ENCODE peak calls at places on chromosomes 11 and 22, in ten cellular contexts. Q is esophagus muscularis mucosa, K is K562, M is transverse colon, J is GM12878, S is sigmoid colon, A is upper lobe of left lung, D is HepG2, F is H1, O is suprapubic skin. P is an unnamed sample.

GRCh38 chr11:110373061-110373702 is 56.6 kb upstream of the FDX1 start:
- DNase-seq in Q (no peak), J (peak), M (no peak), S (no peak), A (no peak), K (no peak), O (no peak), D (no peak), F (no peak), P (no peak)

GRCh38 chr11:472272-472671 is 22.2 kb downstream of the PTDSS2 start:
- DNase-seq in J (no peak), A (no peak), O (no peak), Q (no peak), F (peak), M (no peak), S (no peak), K (no peak), D (no peak), P (no peak)

GRCh38 chr22:29663230-29663826 is 56.5 kb upstream of the CABP7 start:
- DNase-seq in M (no peak), A (no peak), J (no peak), S (no peak), F (no peak), Q (no peak), O (no peak), K (no peak), D (no peak), P (no peak)

GRCh38 chr11:110621826-110622225 is 90.4 kb downstream of the ARHGAP20 start:
- DNase-seq in D (no peak), Q (no peak), F (no peak), M (no peak), J (no peak), K (no peak), S (no peak), A (no peak), O (no peak), P (no peak)

GRCh38 chr11:31812392-31813241 is 1.5 kb upstream of the PAX6 start:
- DNase-seq in J (no peak), M (no peak), F (peak), Q (no peak), K (no peak), D (peak), A (no peak), S (no peak), O (no peak), P (no peak)

GRCh38 chr22:25402501-25403283 is 161.8 kb upstream of the GRK3 start:
- DNase-seq in O (no peak), D (peak), K (no peak), F (no peak), S (peak), M (peak), A (no peak), Q (no peak), J (no peak), P (no peak)

GRCh38 chr22:37806409-37807338 is 1.1 kb upstream of the GCAT start:
- DNase-seq in D (peak), A (peak), O (no peak), M (no peak), F (no peak), S (peak), Q (no peak), K (no peak), J (no peak), P (peak)

GRCh38 chr11:63146586-63146985 is 2.6 kb upstream of the SLC22A24 start:
- DNase-seq in J (no peak), K (no peak), Q (no peak), S (no peak), A (no peak), O (no peak), F (no peak), D (no peak), M (no peak), P (no peak)

GRCh38 chr22:35541254-35541748 is 670 bp downstream of the RASD2 start:
- DNase-seq in A (no peak), O (no peak), M (peak), K (no peak), F (peak), S (no peak), J (no peak), D (no peak), Q (no peak), P (peak)

GRCh38 chr11:2376751-2377451 is at the start of gene CD81:
- DNase-seq in S (no peak), O (peak), A (peak), J (no peak), D (no peak), K (peak), Q (no peak), F (peak), M (no peak), P (peak)

GRCh38 chr11:36492724-36493304 is 17.3 kb downstream of the TRAF6 start:
- DNase-seq in M (no peak), O (no peak), A (no peak), D (peak), S (no peak), J (no peak), Q (no peak), F (no peak), K (peak), P (no peak)

GRCh38 chr11:127825185-127825584 is 762.2 kb downstream of the ETS1 start:
- DNase-seq in F (no peak), M (no peak), S (no peak), D (no peak), K (no peak), Q (no peak), O (no peak), J (no peak), A (no peak), P (no peak)

GRCh38 chr11:103418014-103418413 is 308.8 kb downstream of the DYNC2H1 start:
- DNase-seq in A (no peak), O (no peak), S (no peak), J (no peak), M (no peak), Q (no peak), D (no peak), F (no peak), K (no peak), P (no peak)

GRCh38 chr11:132999031-132999430 is 533.3 kb downstream of the OPCML start:
- DNase-seq in Q (no peak), M (no peak), A (no peak), S (no peak), D (no peak), O (no peak), J (no peak), K (no peak), F (no peak), P (no peak)

GRCh38 chr11:14078941-14079522 is 116.5 kb downstream of the SPON1 start:
- DNase-seq in K (no peak), J (no peak), S (no peak), D (no peak), M (no peak), O (no peak), F (no peak), Q (no peak), A (no peak), P (no peak)

GRCh38 chr11:78030429-78031325 is 7.6 kb upstream of the KCTD14 start:
- DNase-seq in M (peak), D (peak), K (no peak), S (peak), F (no peak), O (no peak), J (no peak), Q (no peak), A (peak), P (peak)

GRCh38 chr11:46363031-46363407 is 15.8 kb downstream of the DGKZ start:
- DNase-seq in A (peak), D (no peak), O (no peak), K (no peak), M (no peak), J (no peak), S (no peak), F (no peak), Q (no peak), P (peak)
- TF ChIP-seq EP300 in A (no peak), D (no peak), O (no peak), K (no peak), M (no peak), J (no peak), S (no peak), F (no peak), Q (no peak), P (no peak)

GRCh38 chr11:65478411-65479183 is 20.2 kb upstream of the MALAT1 start:
- DNase-seq in K (peak), F (no peak), J (no peak), O (peak), S (peak), Q (no peak), A (no peak), D (no peak), M (peak), P (peak)
- TF ChIP-seq POLR2A in K (peak), F (no peak), J (no peak), O (no peak), S (no peak), Q (peak), A (peak), D (no peak), M (no peak), P (no peak)

GRCh38 chr22:44550666-44551491 is 52.8 kb upstream of the RTL6 start:
- DNase-seq in D (no peak), A (peak), M (peak), J (peak), S (peak), Q (no peak), F (no peak), O (peak), K (no peak), P (peak)
- TF ChIP-seq POLR2AphosphoS5 in D (no peak), A (no peak), M (peak), J (no peak), S (peak), Q (peak), F (no peak), O (no peak), K (no peak), P (no peak)

GRCh38 chr22:33007485-33007884 is 50.7 kb downstream of the SYN3 start:
- DNase-seq in Q (peak), S (no peak), O (no peak), M (no peak), D (no peak), K (no peak), J (no peak), F (peak), A (no peak), P (no peak)
- TF ChIP-seq EP300 in Q (no peak), S (no peak), O (no peak), M (no peak), D (no peak), K (no peak), J (no peak), F (no peak), A (no peak), P (no peak)

GRCh38 chr11:8910662-8911039 is 338 bp upstream of the AKIP1 start:
- DNase-seq in Q (no peak), S (no peak), D (no peak), A (no peak), K (no peak), J (no peak), O (no peak), M (no peak), F (no peak), P (no peak)

GRCh38 chr11:8908099-8908498 is 2.9 kb upstream of the AKIP1 start:
- DNase-seq in J (no peak), O (no peak), M (no peak), D (no peak), A (no peak), K (no peak), Q (no peak), S (no peak), F (no peak), P (no peak)

GRCh38 chr11:8914661-8915018 is 3.7 kb downstream of the AKIP1 start:
- DNase-seq in K (no peak), Q (no peak), A (no peak), M (no peak), D (no peak), S (no peak), F (no peak), O (no peak), J (no peak), P (no peak)

GRCh38 chr11:8913961-8914660 is 3.1 kb downstream of the AKIP1 start:
- DNase-seq in S (no peak), M (peak), A (no peak), O (no peak), F (peak), J (no peak), K (peak), Q (no peak), D (peak), P (no peak)

GRCh38 chr11:8911040-8911823 is at the start of gene AKIP1:
- DNase-seq in S (peak), Q (peak), F (peak), A (peak), O (peak), K (peak), D (peak), J (peak), M (peak), P (peak)
- TF ChIP-seq POLR2A in S (peak), Q (peak), F (peak), A (peak), O (no peak), K (peak), D (peak), J (peak), M (peak), P (no peak)

GRCh38 chr11:33455827-33456226 is 198.6 kb downstream of the HIPK3 start:
- DNase-seq in S (no peak), Q (no peak), D (no peak), O (no peak), J (no peak), M (no peak), F (no peak), A (no peak), K (no peak), P (no peak)
- TF ChIP-seq POLR2AphosphoS5 in S (no peak), Q (no peak), D (no peak), O (no peak), J (no peak), M (no peak), F (no peak), A (no peak), K (no peak), P (no peak)

GRCh38 chr22:46024136-46024840 is 47.3 kb upstream of the WNT7B start:
- DNase-seq in M (no peak), D (no peak), Q (no peak), O (peak), J (no peak), S (peak), A (peak), F (no peak), K (no peak), P (no peak)
- TF ChIP-seq EP300 in M (no peak), D (no peak), Q (no peak), O (no peak), J (no peak), S (no peak), A (no peak), F (no peak), K (no peak), P (no peak)

GRCh38 chr11:67507242-67507890 is 596 bp downstream of the CDK2AP2 start:
- DNase-seq in J (no peak), A (peak), F (no peak), O (no peak), M (peak), Q (no peak), S (peak), D (no peak), K (peak), P (peak)

GRCh38 chr11:67506426-67507032 is 1.4 kb upstream of the PITPNM1 start:
- DNase-seq in D (no peak), A (no peak), O (peak), M (peak), Q (no peak), F (no peak), S (peak), K (no peak), J (no peak), P (peak)

GRCh38 chr11:67504023-67504949 is 877 bp downstream of the PITPNM1 start:
- DNase-seq in Q (no peak), S (no peak), F (peak), D (no peak), O (no peak), K (peak), M (peak), A (no peak), J (no peak), P (no peak)

GRCh38 chr11:67504950-67505561 is at the start of gene PITPNM1:
- DNase-seq in D (peak), J (no peak), M (peak), A (peak), S (peak), Q (no peak), O (peak), F (peak), K (peak), P (peak)

GRCh38 chr11:67505605-67506396 is 638 bp upstream of the PITPNM1 start:
- DNase-seq in K (peak), A (peak), F (peak), Q (peak), J (peak), M (peak), O (peak), D (peak), S (peak), P (peak)
- TF ChIP-seq POLR2A in K (no peak), A (peak), F (no peak), Q (no peak), J (peak), M (peak), O (no peak), D (no peak), S (peak), P (peak)

GRCh38 chr22:19799322-19800190 is 39.0 kb downstream of the TBX1 start:
- DNase-seq in O (peak), D (no peak), F (no peak), K (no peak), Q (no peak), A (no peak), M (no peak), S (peak), J (no peak), P (no peak)
- TF ChIP-seq POLR2AphosphoS5 in O (peak), D (no peak), F (no peak), K (no peak), Q (peak), A (no peak), M (no peak), S (no peak), J (no peak), P (no peak)

DNA sequence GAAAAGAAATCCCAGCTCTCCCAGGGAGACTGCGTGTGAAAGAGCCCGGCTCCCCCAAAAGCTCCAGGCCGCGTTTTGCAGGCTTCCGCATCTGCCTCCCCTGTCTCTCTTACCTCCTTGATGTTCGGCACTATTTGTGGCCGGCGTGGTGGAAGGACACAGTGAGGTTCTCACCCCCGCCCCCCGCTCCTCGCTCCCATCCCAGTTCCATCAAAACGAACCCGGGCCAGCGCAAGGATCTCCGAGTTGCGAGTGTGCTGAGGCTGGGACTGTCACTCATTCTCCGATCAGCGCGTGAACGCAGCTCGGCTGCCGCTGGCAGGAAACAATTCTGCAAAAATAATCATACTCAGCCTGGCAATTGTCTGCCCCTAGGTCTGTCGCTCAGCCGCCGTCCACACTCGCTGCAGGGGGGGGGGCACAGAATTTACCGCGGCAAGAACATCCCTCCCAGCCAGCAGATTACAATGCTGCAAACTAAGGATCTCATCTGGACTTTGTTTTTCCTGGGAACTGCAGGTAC is at the start of gene NCAM1:
- DNase-seq in D (peak), S (peak), O (peak), M (peak), K (peak), F (peak), A (peak), Q (no peak), J (no peak), P (peak)
- TF ChIP-seq EP300 in D (no peak), S (no peak), O (no peak), M (no peak), K (no peak), F (peak), A (no peak), Q (no peak), J (no peak), P (no peak)

P was measured in stomach.